ENCODE peak calls at places on chromosome 7, in five cellular contexts. E, A, R, K and L are unnamed samples.

GRCh38 chr7:17746131-17746530 is 194.2 kb downstream of the SNX13 start:
- DNase-seq in R (no peak), K (no peak), A (no peak), E (no peak), L (no peak)

GRCh38 chr7:5620459-5620881 is 161.0 kb downstream of the RNF216 start:
- DNase-seq in A (no peak), E (no peak), K (no peak), R (no peak), L (no peak)

GRCh38 chr7:137944168-137944567 is 57.7 kb downstream of the CREB3L2 start:
- DNase-seq in R (no peak), A (no peak), K (no peak), E (peak; percentile 95), L (no peak)

GRCh38 chr7:105298439-105298894 is 90.3 kb downstream of the SRPK2 start:
- DNase-seq in E (no peak), A (no peak), R (no peak), K (no peak), L (no peak)

GRCh38 chr7:128035712-128036111 is 4.5 kb upstream of the LRRC4 start:
- DNase-seq in A (no peak), K (no peak), R (no peak), E (no peak), L (peak; percentile 76)

GRCh38 chr7:131800008-131800407 is 243.6 kb upstream of the PODXL start:
- DNase-seq in A (no peak), R (no peak), E (no peak), K (no peak), L (no peak)

GRCh38 chr7:24728503-24729364 is 28.5 kb downstream of the GSDME start:
- DNase-seq in E (peak; percentile 24), R (no peak), K (no peak), A (no peak), L (no peak)

GRCh38 chr7:95302976-95303375 is 21.4 kb downstream of the PON1 start:
- DNase-seq in R (no peak), K (no peak), E (no peak), A (no peak), L (no peak)

GRCh38 chr7:158266817-158267736 is 320.5 kb downstream of the PTPRN2 start:
- DNase-seq in E (no peak), K (no peak), A (no peak), R (no peak), L (no peak)

GRCh38 chr7:129652914-129653313 is 41.4 kb downstream of the NRF1 start:
- DNase-seq in R (no peak), K (no peak), E (no peak), A (no peak), L (no peak)

GRCh38 chr7:28298870-28299484 is 113.3 kb upstream of the CREB5 start:
- DNase-seq in A (peak; percentile 64), E (peak; percentile 78), K (no peak), R (no peak), L (peak; percentile 39)

GRCh38 chr7:70596575-70596891 is 535.4 kb upstream of the GALNT17 start:
- DNase-seq in R (no peak), K (no peak), E (no peak), A (no peak), L (no peak)

GRCh38 chr7:128891110-128891941 is 19.2 kb downstream of the KCP start:
- DNase-seq in A (no peak), K (no peak), E (no peak), R (no peak), L (no peak)

GRCh38 chr7:17058568-17058967 is 176.8 kb upstream of the AGR3 start:
- DNase-seq in A (no peak), R (no peak), K (no peak), E (peak; percentile 55), L (no peak)

GRCh38 chr7:36648441-36648840 is 75.9 kb downstream of the AOAH start:
- DNase-seq in A (no peak), E (no peak), R (no peak), K (no peak), L (no peak)

GRCh38 chr7:112942981-112943380 is 143.6 kb downstream of the GPR85 start:
- DNase-seq in K (no peak), E (no peak), A (no peak), R (no peak), L (no peak)

GRCh38 chr7:37285701-37286475 is 162.8 kb downstream of the ELMO1 start:
- DNase-seq in K (no peak), E (no peak), A (no peak), R (no peak), L (no peak)

GRCh38 chr7:23246540-23246939 is at the start of gene GPNMB:
- DNase-seq in K (no peak), E (peak; percentile 58), R (no peak), A (peak; percentile 61), L (no peak)

GRCh38 chr7:106982415-106982814 is 62.1 kb upstream of the PRKAR2B start:
- DNase-seq in R (no peak), A (no peak), E (peak; percentile 7), K (no peak), L (no peak)

GRCh38 chr7:74226633-74227032 is 16.8 kb downstream of the LAT2 start:
- DNase-seq in E (no peak), R (no peak), K (no peak), A (no peak), L (no peak)

GRCh38 chr7:144459635-144460034 is 56.1 kb upstream of the NOBOX start:
- DNase-seq in R (no peak), E (no peak), K (no peak), A (no peak), L (no peak)

GRCh38 chr7:128672927-128673517 is 930 bp downstream of the GARIN1A start:
- DNase-seq in E (peak; percentile 24), R (no peak), K (no peak), A (no peak), L (peak; percentile 6)

GRCh38 chr7:33334349-33334748 is 205.0 kb downstream of the BBS9 start:
- DNase-seq in R (no peak), K (no peak), A (no peak), E (peak; percentile 13), L (peak; percentile 14)

GRCh38 chr7:157270060-157270444 is 66.8 kb upstream of the DNAJB6 start:
- DNase-seq in R (no peak), K (no peak), A (no peak), E (no peak), L (no peak)

GRCh38 chr7:72063325-72063724 is 348.8 kb downstream of the CALN1 start:
- DNase-seq in R (no peak), E (no peak), K (no peak), A (no peak), L (no peak)

GRCh38 chr7:93040355-93040754 is 77.4 kb downstream of the SAMD9 start:
- DNase-seq in K (no peak), A (no peak), E (no peak), R (no peak), L (no peak)

GRCh38 chr7:68206946-68207485 is 1210.4 kb downstream of the TYW1 start:
- DNase-seq in A (no peak), R (no peak), E (no peak), K (no peak), L (no peak)

GRCh38 chr7:46486264-46487206 is 565.5 kb upstream of the IGFBP3 start:
- DNase-seq in E (peak; percentile 88), A (peak; percentile 60), R (peak; percentile 48), K (no peak), L (no peak)

GRCh38 chr7:108402865-108403264 is 53.4 kb downstream of the NRCAM start:
- DNase-seq in E (no peak), K (no peak), R (no peak), A (no peak), L (no peak)

GRCh38 chr7:15686209-15686956 is at the start of gene MEOX2:
- DNase-seq in R (no peak), E (peak; percentile 7), K (no peak), A (no peak), L (no peak)

GRCh38 chr7:121608785-121609184 is 212.7 kb upstream of the FAM3C start:
- DNase-seq in A (no peak), K (no peak), R (no peak), E (no peak), L (peak; percentile 84)

GRCh38 chr7:23336799-23337283 is 37.7 kb downstream of the MALSU1 start:
- DNase-seq in K (no peak), A (no peak), R (no peak), E (no peak), L (no peak)